ENCODE peak calls at places on chromosomes 2 and 18, in eight cellular contexts. Z is HFFc6; R is activated effector memory CD4-positive, alpha-beta T cell treated with anti-CD3 and anti-CD28 coated beads, Interleukin-2, amount 50 U/mL, for 16 hours; E is dorsolateral prefrontal cortex; K is activated naive CD4-positive, alpha-beta T cell treated with anti-CD3 and anti-CD28 coated beads for 36 hours; B is GM23248; G is neural progenitor cell; O is GM03348. N is an unnamed sample.
A peak's percentile ranks its signal among the peaks of the same experiment; 100 is the strongest.

GRCh38 chr2:21819475-21819874 is 695.7 kb downstream of the TDRD15 start:
- DNase-seq in Z (no peak), R (no peak), E (no peak), K (no peak), B (no peak), G (no peak), O (no peak), N (no peak)

GRCh38 chr2:64296695-64297346 is 152.6 kb upstream of the PELI1 start:
- DNase-seq in Z (no peak), R (no peak), E (no peak), K (peak; percentile 45), B (no peak), G (no peak), O (no peak), N (peak; percentile 46)

GRCh38 chr18:36212301-36212977 is 25.1 kb downstream of the MOCOS start:
- DNase-seq in Z (no peak), R (no peak), E (no peak), K (no peak), B (peak; percentile 6), G (peak; percentile 27), O (peak; percentile 39), N (no peak)

GRCh38 chr2:95391641-95392310 is 10.7 kb upstream of the FAHD2A start:
- DNase-seq in Z (no peak), R (no peak), E (no peak), K (no peak), B (no peak), G (no peak), O (no peak), N (no peak)

GRCh38 chr2:180763249-180763989 is 217.0 kb upstream of the UBE2E3 start:
- DNase-seq in Z (no peak), R (no peak), E (no peak), K (no peak), B (no peak), G (no peak), O (no peak), N (no peak)

GRCh38 chr18:4016391-4017049 is 438.6 kb downstream of the DLGAP1 start:
- DNase-seq in Z (peak; percentile 7), R (no peak), E (no peak), K (no peak), B (peak; percentile 37), G (no peak), O (no peak), N (no peak)

GRCh38 chr18:58529714-58530354 is 99.1 kb downstream of the ALPK2 start:
- DNase-seq in Z (peak; percentile 45), R (peak; percentile 88), E (peak; percentile 36), K (peak; percentile 80), B (peak; percentile 72), G (peak; percentile 82), O (peak; percentile 76), N (peak; percentile 71)

GRCh38 chr18:25230658-25231326 is 121.2 kb downstream of the ZNF521 start:
- DNase-seq in Z (peak; percentile 74), R (no peak), E (peak; percentile 83), K (no peak), B (peak; percentile 95), G (no peak), O (peak; percentile 81), N (no peak)

GRCh38 chr2:172299741-172300140 is 127.6 kb upstream of the ITGA6 start:
- DNase-seq in Z (no peak), R (no peak), E (no peak), K (no peak), B (peak; percentile 50), G (no peak), O (peak; percentile 48), N (no peak)

GRCh38 chr2:236964291-236964690 is 121.4 kb upstream of the COPS8 start:
- DNase-seq in Z (no peak), R (no peak), E (no peak), K (no peak), B (peak; percentile 15), G (no peak), O (peak; percentile 43), N (no peak)

GRCh38 chr2:239469101-239469960 is 68.5 kb upstream of the HDAC4 start:
- DNase-seq in Z (no peak), R (peak; percentile 31), E (peak; percentile 7), K (no peak), B (no peak), G (no peak), O (no peak), N (no peak)

GRCh38 chr2:200077210-200077650 is 121.8 kb downstream of the MAIP1 start:
- DNase-seq in Z (peak; percentile 36), R (no peak), E (no peak), K (no peak), B (peak; percentile 48), G (no peak), O (peak; percentile 12), N (no peak)

GRCh38 chr2:122422384-122422991 is 667.0 kb downstream of the TSN start:
- DNase-seq in Z (no peak), R (no peak), E (no peak), K (no peak), B (peak; percentile 70), G (no peak), O (peak; percentile 10), N (no peak)

GRCh38 chr18:35507623-35508022 is 9.9 kb upstream of the INO80C start:
- DNase-seq in Z (no peak), R (no peak), E (no peak), K (no peak), B (no peak), G (no peak), O (no peak), N (no peak)

GRCh38 chr18:13280066-13280795 is 61.7 kb downstream of the LDLRAD4 start:
- DNase-seq in Z (no peak), R (no peak), E (no peak), K (no peak), B (no peak), G (peak; percentile 89), O (no peak), N (peak; percentile 50)

GRCh38 chr2:223853425-223853837 is 16.0 kb upstream of the AP1S3 start:
- DNase-seq in Z (no peak), R (no peak), E (no peak), K (no peak), B (no peak), G (no peak), O (no peak), N (no peak)

GRCh38 chr2:144950874-144951560 is 431.1 kb upstream of the ZEB2 start:
- DNase-seq in Z (peak; percentile 71), R (no peak), E (no peak), K (no peak), B (peak; percentile 97), G (no peak), O (peak; percentile 86), N (no peak)

GRCh38 chr2:28610583-28611201 is 114.8 kb downstream of the PLB1 start:
- DNase-seq in Z (peak; percentile 85), R (peak; percentile 79), E (peak; percentile 61), K (peak; percentile 70), B (peak; percentile 92), G (no peak), O (peak; percentile 82), N (no peak)

GRCh38 chr2:45119038-45119437 is 109.8 kb upstream of the SIX2 start:
- DNase-seq in Z (peak; percentile 33), R (no peak), E (no peak), K (no peak), B (peak; percentile 65), G (no peak), O (peak; percentile 29), N (no peak)

GRCh38 chr18:60040966-60041365 is 141.2 kb downstream of the PMAIP1 start:
- DNase-seq in Z (no peak), R (no peak), E (no peak), K (no peak), B (peak; percentile 37), G (no peak), O (peak; percentile 27), N (no peak)

GRCh38 chr2:164560181-164560792 is 61.0 kb downstream of the GRB14 start:
- DNase-seq in Z (peak; percentile 33), R (no peak), E (no peak), K (no peak), B (peak; percentile 57), G (peak; percentile 26), O (peak; percentile 33), N (peak; percentile 9)

GRCh38 chr2:42101641-42102605 is 54.1 kb downstream of the PKDCC start:
- DNase-seq in Z (peak; percentile 69), R (peak; percentile 97), E (no peak), K (peak; percentile 86), B (peak; percentile 82), G (peak; percentile 52), O (peak; percentile 81), N (peak; percentile 58)

GRCh38 chr2:219289537-219290361 is 10.6 kb downstream of the DNAJB2 start:
- DNase-seq in Z (peak; percentile 79), R (no peak), E (peak; percentile 89), K (no peak), B (peak; percentile 91), G (no peak), O (peak; percentile 89), N (no peak)

GRCh38 chr18:12076424-12077140 is 17.1 kb upstream of the ANKRD62 start:
- DNase-seq in Z (no peak), R (no peak), E (no peak), K (no peak), B (peak; percentile 65), G (peak; percentile 86), O (peak; percentile 75), N (peak; percentile 69)

GRCh38 chr2:164328310-164328709 is 293.0 kb downstream of the GRB14 start:
- DNase-seq in Z (no peak), R (no peak), E (no peak), K (no peak), B (no peak), G (no peak), O (no peak), N (no peak)

GRCh38 chr2:239236043-239236807 is 164.6 kb downstream of the HDAC4 start:
- DNase-seq in Z (no peak), R (no peak), E (no peak), K (no peak), B (peak; percentile 30), G (no peak), O (no peak), N (no peak)

GRCh38 chr2:199484927-199485326 is 27.2 kb upstream of the SATB2 start:
- DNase-seq in Z (peak; percentile 18), R (no peak), E (no peak), K (no peak), B (peak; percentile 40), G (no peak), O (no peak), N (no peak)

GRCh38 chr2:45274190-45274926 is 265.1 kb upstream of the SIX2 start:
- DNase-seq in Z (no peak), R (no peak), E (no peak), K (no peak), B (no peak), G (peak; percentile 61), O (no peak), N (no peak)

GRCh38 chr2:74053959-74054715 is 69.4 kb downstream of the TET3 start:
- DNase-seq in Z (no peak), R (no peak), E (no peak), K (no peak), B (no peak), G (no peak), O (no peak), N (no peak)

GRCh38 chr2:18309627-18310026 is 250.8 kb downstream of the RDH14 start:
- DNase-seq in Z (no peak), R (no peak), E (no peak), K (no peak), B (no peak), G (no peak), O (no peak), N (no peak)

GRCh38 chr18:47285456-47285855 is 34.0 kb upstream of the SKOR2 start:
- DNase-seq in Z (no peak), R (no peak), E (no peak), K (no peak), B (no peak), G (no peak), O (no peak), N (no peak)

GRCh38 chr2:42464631-42465030 is 29.2 kb downstream of the KCNG3 start:
- DNase-seq in Z (no peak), R (no peak), E (no peak), K (no peak), B (no peak), G (no peak), O (no peak), N (no peak)

GRCh38 chr18:8081267-8081666 is 514.2 kb downstream of the PTPRM start:
- DNase-seq in Z (no peak), R (no peak), E (no peak), K (no peak), B (no peak), G (no peak), O (no peak), N (no peak)

GRCh38 chr2:98016908-98017700 is 21.4 kb upstream of the TMEM131 start:
- DNase-seq in Z (no peak), R (no peak), E (no peak), K (no peak), B (no peak), G (no peak), O (no peak), N (no peak)